ENCODE peak calls at places on chromosomes 5 and 9, in five cellular contexts. U is psoas muscle; N is WERI-Rb-1; A is OCI-LY7; C is CD8-positive, alpha-beta memory T cell. K is an unnamed sample. For H3K36me3, the result is how much of the 10 kb centered on the place peaks cover.

GRCh38 chr9:115939065-115939765 is 214.4 kb upstream of the PAPPA start:
- DNase-seq in U (no peak), N (no peak), A (no peak), C (no peak), K (no peak)

GRCh38 chr5:516980-517379 is 7.3 kb downstream of the SLC9A3 start:
- DNase-seq in U (no peak), N (no peak), A (no peak), C (no peak), K (no peak)

GRCh38 chr5:36457511-36458260 is 148.7 kb upstream of the SLC1A3 start:
- DNase-seq in U (no peak), N (no peak), A (no peak), C (no peak), K (no peak)

GRCh38 chr5:663436-664342 is 29.5 kb downstream of the TPPP start:
- DNase-seq in U (peak), N (no peak), A (no peak), C (no peak), K (no peak)

GRCh38 chr5:1832511-1833250 is 31.5 kb downstream of the NDUFS6 start:
- DNase-seq in U (no peak), N (no peak), A (peak), C (no peak), K (no peak)

GRCh38 chr9:114263853-114264510 is 58.9 kb upstream of the ORM1 start:
- DNase-seq in U (no peak), N (peak), A (no peak), C (no peak), K (no peak)

GRCh38 chr5:33008751-33009418 is 297.8 kb downstream of the NPR3 start:
- DNase-seq in U (no peak), N (no peak), A (no peak), C (no peak), K (no peak)

GRCh38 chr5:125485003-125485641 is 738.7 kb upstream of the ZNF608 start:
- DNase-seq in U (no peak), N (no peak), A (no peak), C (no peak), K (no peak)

DNA sequence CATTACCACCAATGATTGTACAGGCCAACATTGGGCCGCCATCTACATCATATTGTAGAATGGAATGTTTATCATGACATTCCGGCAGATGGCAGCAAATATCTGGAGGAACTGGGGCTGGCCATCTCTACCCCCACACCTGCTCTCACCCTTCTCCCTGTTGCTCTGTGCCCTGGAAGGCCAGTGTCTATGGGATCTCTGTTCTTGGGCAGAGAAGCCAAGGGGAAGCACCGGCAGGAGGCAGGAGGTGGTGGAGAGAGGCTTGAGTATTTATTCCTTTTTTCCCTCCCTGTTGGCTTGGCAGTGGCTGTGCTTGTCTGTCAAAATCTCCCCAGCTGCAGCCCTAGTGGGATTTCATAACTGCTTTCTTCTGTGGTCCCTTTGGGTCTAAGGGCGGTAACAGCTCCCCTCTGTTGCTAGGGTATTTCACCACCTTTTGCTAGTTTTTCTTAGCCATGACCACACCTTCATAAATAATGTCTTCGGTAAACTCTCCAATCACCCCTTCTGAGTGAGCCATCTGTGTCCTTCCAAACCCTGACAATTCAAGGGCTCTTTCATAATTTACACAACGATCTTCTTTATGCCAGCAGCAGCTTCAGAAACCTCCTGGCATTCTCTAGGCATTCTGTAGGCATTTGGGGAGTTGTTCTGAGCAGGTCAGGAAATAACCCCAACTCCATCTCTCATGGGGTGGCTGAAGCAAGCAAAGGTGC is 225.8 kb downstream of the MELK start:
- DNase-seq in U (no peak), N (peak), A (no peak), C (no peak), K (no peak)
- H3K27ac ChIP-seq in U (no peak), N (no peak), A (no peak), C (no peak), K (no peak)

GRCh38 chr5:14492341-14492964 is 89.1 kb upstream of the OTULINL start:
- DNase-seq in U (no peak), N (no peak), A (no peak), C (no peak), K (no peak)

GRCh38 chr5:14489643-14490042 is 91.9 kb upstream of the OTULINL start:
- DNase-seq in U (no peak), N (no peak), A (no peak), C (no peak), K (no peak)

GRCh38 chr5:14491015-14491414 is 90.6 kb upstream of the OTULINL start:
- DNase-seq in U (no peak), N (no peak), A (no peak), C (no peak), K (no peak)

GRCh38 chr5:14490309-14490711 is 91.3 kb upstream of the OTULINL start:
- DNase-seq in U (no peak), N (no peak), A (no peak), C (no peak), K (no peak)

GRCh38 chr5:14491505-14491904 is 90.1 kb upstream of the OTULINL start:
- DNase-seq in U (peak), N (no peak), A (no peak), C (no peak), K (no peak)
- H3K36me3 ChIP-seq in U (under half), N (under half), A (under half), C (under half), K (under half)

GRCh38 chr5:96729156-96729555 is 67.0 kb downstream of the CAST start:
- DNase-seq in U (no peak), N (no peak), A (no peak), C (no peak), K (no peak)

GRCh38 chr5:96736937-96737336 is 70.8 kb downstream of the ERAP1 start:
- DNase-seq in U (no peak), N (peak), A (no peak), C (no peak), K (no peak)

GRCh38 chr5:96733771-96734498 is 71.8 kb downstream of the CAST start:
- DNase-seq in U (no peak), N (peak), A (no peak), C (no peak), K (no peak)

DNA sequence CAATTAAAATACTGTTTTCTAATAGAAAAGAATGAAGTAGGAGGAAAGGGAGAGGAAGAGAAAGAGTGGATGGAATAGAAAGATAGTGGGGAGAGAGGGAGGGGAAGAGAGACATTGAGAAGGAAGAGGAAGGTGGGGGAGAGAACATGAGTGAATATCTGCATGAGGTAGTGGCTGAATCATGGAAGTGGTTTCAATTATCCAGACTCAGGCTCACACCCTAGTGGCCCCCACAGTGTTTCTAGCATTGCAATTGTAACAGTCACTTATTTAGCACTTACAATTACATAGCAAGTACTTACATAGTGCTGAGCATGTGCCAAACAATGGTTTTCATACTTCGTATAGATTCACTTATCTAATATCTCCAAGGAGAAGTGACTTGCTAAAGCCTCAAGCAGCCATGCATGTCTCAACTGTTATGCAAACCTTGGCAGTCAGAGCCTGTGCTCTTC is 72.7 kb downstream of the CAST start:
- DNase-seq in U (no peak), N (no peak), A (peak), C (no peak), K (no peak)
- H3K27ac ChIP-seq in U (peak), N (peak), A (no peak), C (no peak), K (no peak)

DNA sequence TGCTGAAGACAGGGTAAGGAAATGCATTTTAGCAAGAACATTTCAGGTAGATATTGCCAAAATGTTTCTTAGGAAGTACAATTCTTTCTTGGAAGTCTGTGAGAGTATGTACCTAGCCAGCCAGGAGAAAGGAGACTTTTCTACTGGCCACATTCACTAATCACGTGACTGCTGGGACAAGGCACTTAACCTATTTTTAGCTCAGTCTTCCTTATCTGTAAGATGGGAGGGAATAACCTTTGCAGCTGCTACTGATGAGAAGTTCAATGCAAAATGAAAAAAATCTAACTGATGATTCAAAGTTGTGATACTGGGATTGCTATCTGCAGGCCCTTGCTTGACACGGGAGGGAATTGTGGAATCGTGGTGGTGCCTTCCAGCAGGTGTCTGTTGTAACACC is 42.6 kb upstream of the SLC28A3 start:
- DNase-seq in U (no peak), N (no peak), A (no peak), C (no peak), K (no peak)
- H3K36me3 ChIP-seq in U (under half), N (under half), A (under half), C (under half), K (under half)

GRCh38 chr5:154359222-154359583 is 86.6 kb upstream of the SAP30L start:
- DNase-seq in U (no peak), N (no peak), A (no peak), C (no peak), K (no peak)
- H3K27ac ChIP-seq in U (no peak), N (no peak), A (no peak), C (no peak), K (no peak)

DNA sequence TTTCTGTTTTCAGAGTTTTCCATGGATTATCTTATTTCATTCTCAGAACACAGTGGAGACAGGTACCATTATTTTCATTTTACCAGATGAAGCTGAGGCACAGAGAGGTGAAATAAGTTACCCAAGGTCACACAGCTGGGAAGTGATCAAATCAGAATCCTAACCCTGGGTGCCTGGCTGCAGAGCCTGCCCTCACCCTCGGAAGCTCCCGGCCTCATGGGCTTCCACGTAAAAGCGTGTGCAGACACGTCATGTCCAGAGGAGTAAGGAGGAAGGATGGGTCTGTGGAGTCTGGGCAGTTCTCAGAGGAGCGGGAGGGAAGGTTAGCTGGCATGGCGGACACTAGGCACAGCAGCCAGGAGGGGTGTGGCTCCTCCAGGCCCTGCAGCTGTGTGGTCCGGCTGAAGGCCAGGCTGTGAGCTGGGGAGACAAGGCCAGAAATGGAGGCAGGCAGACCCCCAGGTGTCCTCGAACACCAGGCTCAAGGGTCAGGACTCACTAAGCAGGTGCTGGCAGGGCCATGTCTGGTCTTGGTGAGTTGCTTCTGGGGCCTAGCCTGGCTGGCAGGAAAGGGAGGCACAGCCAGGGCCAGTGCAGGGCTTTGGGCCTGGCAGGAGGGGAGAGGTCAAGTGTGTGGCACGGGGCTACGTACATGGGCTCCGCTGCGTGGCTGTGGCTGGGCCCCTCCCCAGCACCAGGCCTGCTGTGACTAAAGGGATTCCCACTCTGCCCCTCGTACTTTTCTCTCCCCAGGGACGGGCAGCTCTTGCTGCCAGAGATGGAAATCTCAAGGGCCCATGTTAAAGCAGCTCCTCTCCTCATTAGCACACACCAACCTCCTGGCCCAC is 5.6 kb downstream of the TBC1D9B start:
- DNase-seq in U (no peak), N (no peak), A (no peak), C (no peak), K (no peak)
- H3K36me3 ChIP-seq in U (under half), N (under half), A (half or more), C (under half), K (under half)

GRCh38 chr5:139457241-139457640 is 5.3 kb downstream of the ECSCR start:
- DNase-seq in U (peak), N (no peak), A (no peak), C (no peak), K (no peak)
- H3K27ac ChIP-seq in U (no peak), N (no peak), A (no peak), C (no peak), K (no peak)

GRCh38 chr5:135921388-135921787 is 25.7 kb upstream of the IL9 start:
- DNase-seq in U (no peak), N (no peak), A (no peak), C (no peak), K (no peak)

GRCh38 chr5:135913713-135914626 is 18.3 kb upstream of the IL9 start:
- DNase-seq in U (no peak), N (no peak), A (no peak), C (no peak), K (peak)

GRCh38 chr5:135915466-135916001 is 19.9 kb upstream of the IL9 start:
- DNase-seq in U (no peak), N (no peak), A (no peak), C (no peak), K (no peak)

GRCh38 chr5:135920199-135920598 is 24.6 kb upstream of the IL9 start:
- DNase-seq in U (no peak), N (no peak), A (no peak), C (no peak), K (no peak)

GRCh38 chr5:135916638-135917263 is 21.1 kb upstream of the IL9 start:
- DNase-seq in U (no peak), N (no peak), A (no peak), C (no peak), K (no peak)
- H3K36me3 ChIP-seq in U (under half), N (under half), A (under half), C (under half), K (under half)

GRCh38 chr9:99185904-99186303 is 35.8 kb downstream of the ALG2 start:
- DNase-seq in U (no peak), N (no peak), A (no peak), C (no peak), K (no peak)
- H3K27ac ChIP-seq in U (no peak), N (no peak), A (no peak), C (no peak), K (no peak)

GRCh38 chr9:96085536-96086143 is 210.1 kb downstream of the ERCC6L2 start:
- DNase-seq in U (no peak), N (peak), A (no peak), C (no peak), K (no peak)
- H3K36me3 ChIP-seq in U (under half), N (under half), A (under half), C (under half), K (under half)

K was measured in CD4-positive, alpha-beta memory T cell.